ENCODE peak calls at places on chromosome 4, in seven cellular contexts. U is adipocyte; J is transverse colon; P is esophagus muscularis mucosa; W is WERI-Rb-1; Z is trophoblast cell; I is CD4-positive, alpha-beta memory T cell. M is an unnamed sample.

GRCh38 chr4:148056879-148057278 is 325.0 kb downstream of the ARHGAP10 start:
- DNase-seq in U (peak; percentile 41), J (peak; percentile 62), P (no peak), W (no peak), Z (peak; percentile 23), I (peak; percentile 37), M (peak; percentile 89)

GRCh38 chr4:124948976-124949597 is 236.6 kb upstream of the ANKRD50 start:
- DNase-seq in U (no peak), J (no peak), P (no peak), W (no peak), Z (no peak), I (no peak), M (no peak)

GRCh38 chr4:140363558-140363957 is 9.9 kb upstream of the SCOC start:
- DNase-seq in U (no peak), J (no peak), P (no peak), W (no peak), Z (no peak), I (no peak), M (no peak)

GRCh38 chr4:65943076-65943475 is 272.8 kb upstream of the EPHA5 start:
- DNase-seq in U (peak; percentile 56), J (no peak), P (no peak), W (no peak), Z (no peak), I (no peak), M (no peak)

GRCh38 chr4:158161561-158162354 is 11.1 kb downstream of the GASK1B start:
- DNase-seq in U (peak; percentile 71), J (no peak), P (no peak), W (peak; percentile 61), Z (peak; percentile 78), I (no peak), M (no peak)

GRCh38 chr4:26028793-26029511 is 114.9 kb downstream of the SMIM20 start:
- DNase-seq in U (peak; percentile 74), J (peak; percentile 71), P (no peak), W (peak; percentile 90), Z (peak; percentile 39), I (peak; percentile 37), M (peak; percentile 48)

GRCh38 chr4:186586190-186586589 is 30.8 kb upstream of the MTNR1A start:
- DNase-seq in U (no peak), J (no peak), P (no peak), W (no peak), Z (no peak), I (no peak), M (no peak)

GRCh38 chr4:123363729-123364128 is 32.9 kb upstream of the SPRY1 start:
- DNase-seq in U (no peak), J (no peak), P (peak; percentile 12), W (no peak), Z (no peak), I (no peak), M (no peak)

GRCh38 chr4:186104114-186104894 is at the start of gene FAM149A:
- DNase-seq in U (peak; percentile 26), J (peak; percentile 87), P (no peak), W (peak; percentile 55), Z (no peak), I (peak; percentile 25), M (no peak)

GRCh38 chr4:106065018-106065417 is 169.7 kb downstream of the NPNT start:
- DNase-seq in U (no peak), J (no peak), P (no peak), W (no peak), Z (no peak), I (no peak), M (no peak)

GRCh38 chr4:59127748-59128147 is 2017.6 kb upstream of the IGFBP7 start:
- DNase-seq in U (no peak), J (no peak), P (no peak), W (no peak), Z (no peak), I (no peak), M (no peak)

GRCh38 chr4:159946983-159947645 is 844.2 kb downstream of the RAPGEF2 start:
- DNase-seq in U (peak; percentile 82), J (no peak), P (no peak), W (no peak), Z (peak; percentile 20), I (no peak), M (peak; percentile 59)

GRCh38 chr4:104022871-104023270 is 303.1 kb upstream of the TACR3 start:
- DNase-seq in U (no peak), J (no peak), P (no peak), W (no peak), Z (no peak), I (no peak), M (no peak)

GRCh38 chr4:55611358-55612059 is 19.5 kb upstream of the PDCL2 start:
- DNase-seq in U (no peak), J (no peak), P (no peak), W (no peak), Z (no peak), I (no peak), M (no peak)

GRCh38 chr4:75820197-75820596 is 82.1 kb downstream of the PPEF2 start:
- DNase-seq in U (no peak), J (no peak), P (no peak), W (no peak), Z (no peak), I (no peak), M (no peak)

GRCh38 chr4:182320580-182320979 is 77.4 kb downstream of the TENM3 start:
- DNase-seq in U (no peak), J (no peak), P (no peak), W (no peak), Z (no peak), I (no peak), M (no peak)

GRCh38 chr4:182328505-182328904 is 85.3 kb downstream of the TENM3 start:
- DNase-seq in U (no peak), J (no peak), P (no peak), W (no peak), Z (no peak), I (no peak), M (no peak)

GRCh38 chr4:182325397-182325796 is 82.2 kb downstream of the TENM3 start:
- DNase-seq in U (peak; percentile 67), J (no peak), P (no peak), W (no peak), Z (no peak), I (no peak), M (no peak)

GRCh38 chr4:182324282-182324681 is 81.1 kb downstream of the TENM3 start:
- DNase-seq in U (no peak), J (no peak), P (no peak), W (no peak), Z (no peak), I (no peak), M (no peak)

GRCh38 chr4:182325848-182326255 is 82.7 kb downstream of the TENM3 start:
- DNase-seq in U (no peak), J (no peak), P (no peak), W (no peak), Z (no peak), I (no peak), M (no peak)
- H3K4me3 ChIP-seq in U (peak overlapping the region; percentile 67), J (no peak overlapping the region), P (no peak overlapping the region), W (no peak overlapping the region), Z (no peak overlapping the region), I (no peak overlapping the region), M (no peak overlapping the region)

GRCh38 chr4:73599182-73599581 is 21.1 kb downstream of the RASSF6 start:
- DNase-seq in U (peak; percentile 79), J (peak; percentile 80), P (no peak), W (no peak), Z (peak; percentile 90), I (no peak), M (peak; percentile 12)

GRCh38 chr4:73606465-73606974 is 13.7 kb downstream of the RASSF6 start:
- DNase-seq in U (no peak), J (no peak), P (no peak), W (no peak), Z (no peak), I (no peak), M (no peak)

GRCh38 chr4:73603854-73604584 is 16.2 kb downstream of the RASSF6 start:
- DNase-seq in U (no peak), J (no peak), P (no peak), W (no peak), Z (no peak), I (no peak), M (no peak)

GRCh38 chr4:73600917-73601316 is 19.3 kb downstream of the RASSF6 start:
- DNase-seq in U (no peak), J (no peak), P (no peak), W (no peak), Z (no peak), I (no peak), M (no peak)

GRCh38 chr4:73603307-73603710 is 16.9 kb downstream of the RASSF6 start:
- DNase-seq in U (no peak), J (peak; percentile 57), P (no peak), W (no peak), Z (peak; percentile 78), I (no peak), M (no peak)
- H3K4me3 ChIP-seq in U (no peak overlapping the region), J (no peak overlapping the region), P (no peak overlapping the region), W (no peak overlapping the region), Z (no peak overlapping the region), I (no peak overlapping the region), M (no peak overlapping the region)

GRCh38 chr4:906311-907102 is 25.6 kb downstream of the GAK start:
- DNase-seq in U (no peak), J (no peak), P (no peak), W (no peak), Z (no peak), I (no peak), M (no peak)
- H3K4me3 ChIP-seq in U (no peak overlapping the region), J (no peak overlapping the region), P (no peak overlapping the region), W (no peak overlapping the region), Z (no peak overlapping the region), I (no peak overlapping the region), M (no peak overlapping the region)

GRCh38 chr4:156109943-156110925 is 156.6 kb upstream of the CTSO start:
- DNase-seq in U (no peak), J (no peak), P (no peak), W (peak; percentile 70), Z (peak; percentile 84), I (no peak), M (peak; percentile 55)
- H3K4me3 ChIP-seq in U (peak overlapping the region; percentile 2), J (no peak overlapping the region), P (no peak overlapping the region), W (no peak overlapping the region), Z (no peak overlapping the region), I (no peak overlapping the region), M (no peak overlapping the region)

GRCh38 chr4:17511950-17512795 is at the start of gene QDPR:
- DNase-seq in U (peak; percentile 91), J (peak; percentile 85), P (no peak), W (peak; percentile 93), Z (peak; percentile 59), I (peak; percentile 60), M (peak; percentile 94)

GRCh38 chr4:17511041-17511949 is 595 bp downstream of the QDPR start:
- DNase-seq in U (peak; percentile 64), J (peak; percentile 62), P (no peak), W (peak; percentile 41), Z (peak; percentile 23), I (no peak), M (peak; percentile 84)

GRCh38 chr4:17514865-17515264 is at the start of gene CLRN2:
- DNase-seq in U (no peak), J (no peak), P (no peak), W (no peak), Z (no peak), I (no peak), M (no peak)

GRCh38 chr4:17512973-17513665 is 1.2 kb upstream of the QDPR start:
- DNase-seq in U (no peak), J (no peak), P (no peak), W (no peak), Z (no peak), I (no peak), M (peak; percentile 65)

DNA sequence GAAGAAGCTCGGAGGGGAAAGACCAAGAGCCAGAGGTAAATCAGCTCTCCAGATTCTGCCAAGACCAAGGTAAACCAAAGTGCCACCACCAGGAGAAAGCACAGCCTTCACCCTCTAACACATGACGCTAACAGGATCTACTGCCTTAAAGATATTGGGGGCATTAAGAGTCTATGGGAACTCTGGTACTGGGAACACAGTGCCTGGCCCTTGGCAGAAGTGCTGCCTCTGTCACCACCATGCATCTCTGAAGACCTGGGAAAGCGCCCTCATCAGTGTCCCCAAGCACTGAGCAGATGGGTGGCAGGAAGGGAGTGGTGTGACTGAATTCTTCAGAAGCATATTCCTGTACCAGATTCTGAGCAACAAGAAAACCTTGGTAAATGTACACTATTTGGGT is 1.3 kb downstream of the QDPR start:
- DNase-seq in U (no peak), J (no peak), P (no peak), W (no peak), Z (no peak), I (no peak), M (peak; percentile 38)
- H3K4me3 ChIP-seq in U (peak overlapping the region; percentile 83), J (no peak overlapping the region), P (peak overlapping the region; percentile 85), W (no peak overlapping the region), Z (no peak overlapping the region), I (no peak overlapping the region), M (peak overlapping the region; percentile 88)

M was measured in NB4.